ENCODE peak calls at places on chromosomes 12 and 14, in four cellular contexts. W is A172, D is foreskin keratinocyte, N is hepatocyte. Z is an unnamed sample.
A peak's percentile ranks its signal among the peaks of the same experiment; 100 is the strongest.

GRCh38 chr12:78060186-78060585 is 229.5 kb downstream of the NAV3 start:
- DNase-seq in W (no peak), D (peak; percentile 42), N (no peak), Z (no peak)

GRCh38 chr14:101525646-101526527 is 35.4 kb upstream of the DIO3 start:
- DNase-seq in W (no peak), D (no peak), N (no peak), Z (peak; percentile 56)

GRCh38 chr14:88775532-88775931 is 17.2 kb downstream of the EML5 start:
- DNase-seq in W (no peak), D (peak; percentile 42), N (no peak), Z (peak; percentile 52)

GRCh38 chr14:26199096-26199495 is 398.7 kb downstream of the NOVA1 start:
- DNase-seq in W (no peak), D (no peak), N (no peak), Z (no peak)

GRCh38 chr12:7039403-7039802 is 21.1 kb upstream of the C1S start:
- DNase-seq in W (no peak), D (peak; percentile 60), N (no peak), Z (no peak)

GRCh38 chr14:73591690-73592448 is at the start of gene ACOT4:
- DNase-seq in W (no peak), D (no peak), N (peak; percentile 63), Z (peak; percentile 59)

GRCh38 chr12:25829192-25829591 is 129.3 kb upstream of the RASSF8 start:
- DNase-seq in W (peak; percentile 62), D (no peak), N (peak; percentile 40), Z (no peak)

GRCh38 chr12:76529226-76529918 is 30.2 kb downstream of the OSBPL8 start:
- DNase-seq in W (no peak), D (no peak), N (no peak), Z (no peak)

GRCh38 chr14:105939810-105940508 is 413.6 kb downstream of the TMEM121 start:
- DNase-seq in W (no peak), D (no peak), N (no peak), Z (peak; percentile 23)

GRCh38 chr12:45289245-45290217 is 73.6 kb downstream of the ANO6 start:
- DNase-seq in W (no peak), D (no peak), N (no peak), Z (no peak)

GRCh38 chr12:68180792-68181744 is 21.5 kb upstream of the IFNG start:
- DNase-seq in W (no peak), D (no peak), N (peak; percentile 6), Z (no peak)

GRCh38 chr14:89013098-89013504 is 188.7 kb downstream of the TTC8 start:
- DNase-seq in W (peak; percentile 32), D (no peak), N (peak; percentile 70), Z (no peak)

GRCh38 chr14:101947577-101947903 is 16.8 kb upstream of the DYNC1H1 start:
- DNase-seq in W (no peak), D (no peak), N (no peak), Z (no peak)

GRCh38 chr14:23130875-23131274 is 11.8 kb upstream of the CEBPE start:
- DNase-seq in W (no peak), D (no peak), N (no peak), Z (peak; percentile 31)

GRCh38 chr12:94714378-94714777 is 64.0 kb upstream of the TMCC3 start:
- DNase-seq in W (peak; percentile 41), D (peak; percentile 72), N (no peak), Z (no peak)

GRCh38 chr14:66359500-66359899 is 126.7 kb upstream of the CCDC196 start:
- DNase-seq in W (peak; percentile 25), D (no peak), N (peak; percentile 78), Z (no peak)

Z was measured in islet precursor cell.